ENCODE peak calls at places on chromosomes 6 and 20, in four cellular contexts. X, I, Z and N are unnamed samples.

GRCh38 chr20:31721408-31722332 is 998 bp downstream of the BCL2L1 start:
- DNase-seq in X (no peak), I (no peak), Z (no peak), N (no peak)

GRCh38 chr6:57313711-57314471 is 3.5 kb upstream of the PRIM2 start:
- DNase-seq in X (peak), I (peak), Z (peak), N (peak)

GRCh38 chr6:14705841-14706377 is 540.0 kb upstream of the JARID2 start:
- DNase-seq in X (no peak), I (peak), Z (no peak), N (no peak)

GRCh38 chr6:139028658-139029469 is at the start of gene ABRACL:
- DNase-seq in X (no peak), I (peak), Z (peak), N (peak)

GRCh38 chr6:68502946-68503345 is 132.1 kb upstream of the ADGRB3 start:
- DNase-seq in X (no peak), I (no peak), Z (no peak), N (no peak)

GRCh38 chr6:84785676-84786075 is 21.3 kb upstream of the TBX18 start:
- DNase-seq in X (no peak), I (peak), Z (no peak), N (no peak)

GRCh38 chr20:23244207-23244915 is 106.2 kb upstream of the NXT1 start:
- DNase-seq in X (no peak), I (peak), Z (no peak), N (peak)

GRCh38 chr6:106097368-106098231 is 11.5 kb downstream of the PRDM1 start:
- DNase-seq in X (peak), I (peak), Z (no peak), N (no peak)

GRCh38 chr6:11096109-11096508 is 2.5 kb downstream of the SMIM13 start:
- DNase-seq in X (peak), I (peak), Z (peak), N (peak)

GRCh38 chr6:166398348-166398747 is 15.6 kb upstream of the MPC1 start:
- DNase-seq in X (no peak), I (no peak), Z (no peak), N (no peak)

GRCh38 chr20:47860049-47860830 is 75.0 kb upstream of the SULF2 start:
- DNase-seq in X (no peak), I (no peak), Z (no peak), N (no peak)

GRCh38 chr6:7673063-7673536 is 52.8 kb upstream of the BMP6 start:
- DNase-seq in X (peak), I (peak), Z (no peak), N (peak)
- H3K4me3 ChIP-seq in X (peak), I (peak), Z (no peak), N (peak)

DNA sequence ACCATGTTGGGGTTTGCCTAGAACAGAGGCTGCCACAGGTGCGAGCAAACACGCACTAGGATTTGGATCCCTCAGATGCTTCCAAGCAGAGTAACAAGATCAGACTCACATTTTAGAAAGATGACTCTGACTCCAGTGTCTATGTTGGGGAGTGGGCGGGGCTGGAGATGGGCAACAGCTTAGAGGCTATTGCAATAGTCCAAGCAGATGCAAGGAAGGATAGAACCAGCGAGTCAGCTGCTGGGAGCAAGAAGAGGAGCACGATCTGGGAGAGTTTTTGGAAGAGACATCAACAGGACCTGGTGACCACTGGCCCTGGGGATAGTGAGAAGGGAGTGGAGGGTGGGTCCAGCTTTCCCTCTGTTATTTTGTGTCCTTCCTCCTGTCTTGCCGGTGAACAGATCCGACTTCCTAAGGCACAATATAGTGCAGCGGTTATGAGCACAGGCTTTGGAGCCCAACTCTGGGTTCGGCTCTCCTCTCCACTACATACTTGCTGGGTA is 52.7 kb downstream of the FGD2 start:
- DNase-seq in X (no peak), I (peak), Z (no peak), N (peak)
- H3K4me3 ChIP-seq in X (no peak), I (no peak), Z (no peak), N (no peak)

GRCh38 chr6:18153311-18153703 is 1.6 kb downstream of the TPMT start:
- DNase-seq in X (no peak), I (no peak), Z (no peak), N (no peak)
- H3K4me3 ChIP-seq in X (no peak), I (peak), Z (no peak), N (no peak)

GRCh38 chr6:72623808-72624207 is 1.9 kb downstream of the KCNQ5 start:
- DNase-seq in X (no peak), I (no peak), Z (no peak), N (no peak)
- H3K4me3 ChIP-seq in X (peak), I (peak), Z (no peak), N (no peak)

DNA sequence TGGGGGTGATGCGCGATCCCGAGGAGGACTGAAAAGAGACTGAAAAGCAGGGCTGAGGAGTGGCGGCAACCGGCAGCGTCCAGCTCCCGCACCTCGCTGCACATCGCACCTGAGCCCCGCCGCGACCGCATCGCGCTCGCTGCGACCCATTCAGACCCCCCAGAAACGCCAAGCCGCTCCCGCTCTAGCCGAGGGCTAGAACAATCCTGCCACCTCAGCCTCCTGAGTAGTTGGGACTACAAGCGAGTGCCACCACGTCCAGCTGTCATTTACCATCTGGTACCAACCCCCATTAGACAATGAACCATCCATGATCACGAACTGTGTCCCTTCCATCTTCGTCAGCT is 33.2 kb downstream of the HLA-A start:
- DNase-seq in X (no peak), I (no peak), Z (no peak), N (no peak)
- H3K4me3 ChIP-seq in X (no peak), I (peak), Z (no peak), N (no peak)